ENCODE peak calls at places on chromosomes 12 and 14, in seven cellular contexts. One of them, this sample, is unnamed.

GRCh38 chr14:98293527-98293926 is 978.5 kb downstream of the BCL11B start:
- DNase-seq in iPS DF 6.9: no peak
- DNase-seq in AG10803: peak
- DNase-seq in fibroblast of pulmonary artery: no peak
- DNase-seq in AG09309: no peak
- DNase-seq in dorsolateral prefrontal cortex: no peak
- DNase-seq in ovary: no peak
- DNase-seq in this sample: no peak

GRCh38 chr12:19186722-19187661 is 57.5 kb downstream of the PLEKHA5 start:
- DNase-seq in iPS DF 6.9: no peak
- DNase-seq in AG10803: peak
- DNase-seq in fibroblast of pulmonary artery: peak
- DNase-seq in dorsolateral prefrontal cortex: no peak
- DNase-seq in ovary: no peak
- DNase-seq in AG09309: no peak
- DNase-seq in this sample: peak

GRCh38 chr12:131129839-131130238 is 176.1 kb downstream of the ADGRD1 start:
- DNase-seq in iPS DF 6.9: no peak
- DNase-seq in fibroblast of pulmonary artery: no peak
- DNase-seq in AG09309: no peak
- DNase-seq in ovary: no peak
- DNase-seq in dorsolateral prefrontal cortex: no peak
- DNase-seq in AG10803: no peak
- DNase-seq in this sample: no peak

GRCh38 chr14:59265808-59266207 is 77.3 kb downstream of the DAAM1 start:
- DNase-seq in AG10803: no peak
- DNase-seq in fibroblast of pulmonary artery: no peak
- DNase-seq in AG09309: no peak
- DNase-seq in dorsolateral prefrontal cortex: no peak
- DNase-seq in ovary: no peak
- DNase-seq in iPS DF 6.9: no peak
- DNase-seq in this sample: no peak

GRCh38 chr14:52068741-52069616 is at the start of gene NID2:
- DNase-seq in AG10803: peak
- DNase-seq in fibroblast of pulmonary artery: peak
- DNase-seq in AG09309: no peak
- DNase-seq in iPS DF 6.9: peak
- DNase-seq in dorsolateral prefrontal cortex: peak
- DNase-seq in ovary: peak
- DNase-seq in this sample: peak

GRCh38 chr14:102316048-102316745 is 3.3 kb upstream of the ZNF839 start:
- DNase-seq in ovary: peak
- DNase-seq in AG09309: no peak
- DNase-seq in fibroblast of pulmonary artery: peak
- DNase-seq in dorsolateral prefrontal cortex: no peak
- DNase-seq in iPS DF 6.9: no peak
- DNase-seq in AG10803: peak
- DNase-seq in this sample: no peak

GRCh38 chr14:30020271-30020670 is 92.6 kb upstream of the PRKD1 start:
- DNase-seq in AG09309: no peak
- DNase-seq in AG10803: no peak
- DNase-seq in iPS DF 6.9: no peak
- DNase-seq in dorsolateral prefrontal cortex: no peak
- DNase-seq in ovary: no peak
- DNase-seq in fibroblast of pulmonary artery: no peak
- DNase-seq in this sample: no peak

GRCh38 chr14:52703225-52703624 is 3.8 kb upstream of the PSMC6 start:
- DNase-seq in AG09309: peak
- DNase-seq in AG10803: peak
- DNase-seq in ovary: no peak
- DNase-seq in fibroblast of pulmonary artery: peak
- DNase-seq in dorsolateral prefrontal cortex: no peak
- DNase-seq in iPS DF 6.9: no peak
- DNase-seq in this sample: no peak

GRCh38 chr14:104978774-104979691 is 859 bp upstream of the AHNAK2 start:
- DNase-seq in ovary: no peak
- DNase-seq in fibroblast of pulmonary artery: no peak
- DNase-seq in AG09309: no peak
- DNase-seq in AG10803: no peak
- DNase-seq in dorsolateral prefrontal cortex: no peak
- DNase-seq in iPS DF 6.9: no peak
- DNase-seq in this sample: no peak

GRCh38 chr14:69107407-69108003 is 45.4 kb downstream of the DCAF5 start:
- DNase-seq in AG09309: no peak
- DNase-seq in ovary: peak
- DNase-seq in dorsolateral prefrontal cortex: no peak
- DNase-seq in AG10803: peak
- DNase-seq in iPS DF 6.9: no peak
- DNase-seq in fibroblast of pulmonary artery: peak
- DNase-seq in this sample: no peak

GRCh38 chr12:62123721-62124203 is 136.4 kb upstream of the USP15 start:
- DNase-seq in AG09309: peak
- DNase-seq in dorsolateral prefrontal cortex: no peak
- DNase-seq in fibroblast of pulmonary artery: peak
- DNase-seq in AG10803: peak
- DNase-seq in ovary: peak
- DNase-seq in iPS DF 6.9: no peak
- DNase-seq in this sample: peak

GRCh38 chr12:130506844-130507243 is 169.2 kb downstream of the PIWIL1 start:
- DNase-seq in AG10803: no peak
- DNase-seq in fibroblast of pulmonary artery: no peak
- DNase-seq in dorsolateral prefrontal cortex: no peak
- DNase-seq in AG09309: no peak
- DNase-seq in ovary: no peak
- DNase-seq in iPS DF 6.9: no peak
- DNase-seq in this sample: no peak

GRCh38 chr14:36940476-36940875 is 231.9 kb downstream of the SLC25A21 start:
- DNase-seq in dorsolateral prefrontal cortex: no peak
- DNase-seq in AG09309: no peak
- DNase-seq in fibroblast of pulmonary artery: peak
- DNase-seq in AG10803: peak
- DNase-seq in iPS DF 6.9: no peak
- DNase-seq in ovary: no peak
- DNase-seq in this sample: no peak

GRCh38 chr12:103673891-103674375 is 86.9 kb downstream of the STAB2 start:
- DNase-seq in ovary: no peak
- DNase-seq in fibroblast of pulmonary artery: no peak
- DNase-seq in dorsolateral prefrontal cortex: no peak
- DNase-seq in AG10803: no peak
- DNase-seq in iPS DF 6.9: no peak
- DNase-seq in AG09309: no peak
- DNase-seq in this sample: no peak

GRCh38 chr12:33253123-33253522 is 186.5 kb downstream of the SYT10 start:
- DNase-seq in AG10803: no peak
- DNase-seq in dorsolateral prefrontal cortex: no peak
- DNase-seq in AG09309: no peak
- DNase-seq in iPS DF 6.9: no peak
- DNase-seq in ovary: no peak
- DNase-seq in fibroblast of pulmonary artery: no peak
- DNase-seq in this sample: no peak

GRCh38 chr14:49761839-49762551 is 6.0 kb upstream of the KLHDC2 start:
- DNase-seq in ovary: no peak
- DNase-seq in AG09309: no peak
- DNase-seq in iPS DF 6.9: no peak
- DNase-seq in AG10803: no peak
- DNase-seq in dorsolateral prefrontal cortex: no peak
- DNase-seq in fibroblast of pulmonary artery: no peak
- DNase-seq in this sample: no peak

GRCh38 chr12:25558566-25558965 is 5.5 kb upstream of the LMNTD1 start:
- DNase-seq in dorsolateral prefrontal cortex: no peak
- DNase-seq in fibroblast of pulmonary artery: no peak
- DNase-seq in AG10803: no peak
- DNase-seq in AG09309: no peak
- DNase-seq in ovary: no peak
- DNase-seq in iPS DF 6.9: no peak
- DNase-seq in this sample: no peak

GRCh38 chr12:130508318-130508717 is 170.6 kb downstream of the PIWIL1 start:
- DNase-seq in AG10803: no peak
- DNase-seq in ovary: no peak
- DNase-seq in fibroblast of pulmonary artery: no peak
- DNase-seq in dorsolateral prefrontal cortex: no peak
- DNase-seq in iPS DF 6.9: no peak
- DNase-seq in AG09309: no peak
- DNase-seq in this sample: no peak

GRCh38 chr12:85627584-85627983 is 208.6 kb downstream of the RASSF9 start:
- DNase-seq in AG10803: no peak
- DNase-seq in iPS DF 6.9: no peak
- DNase-seq in fibroblast of pulmonary artery: peak
- DNase-seq in dorsolateral prefrontal cortex: no peak
- DNase-seq in ovary: no peak
- DNase-seq in AG09309: peak
- DNase-seq in this sample: no peak

GRCh38 chr12:10750385-10750727 is 27.2 kb upstream of the YBX3 start:
- DNase-seq in dorsolateral prefrontal cortex: no peak
- DNase-seq in ovary: no peak
- DNase-seq in AG10803: no peak
- DNase-seq in AG09309: no peak
- DNase-seq in iPS DF 6.9: no peak
- DNase-seq in fibroblast of pulmonary artery: no peak
- DNase-seq in this sample: no peak
- H3K4me3 ChIP-seq in dorsolateral prefrontal cortex: peak
- H3K4me3 ChIP-seq in ovary: no peak
- H3K4me3 ChIP-seq in AG10803: no peak
- H3K4me3 ChIP-seq in AG09309: no peak
- H3K4me3 ChIP-seq in iPS DF 6.9: no peak
- H3K4me3 ChIP-seq in fibroblast of pulmonary artery: no peak
- H3K4me3 ChIP-seq in this sample: no peak

GRCh38 chr12:50282581-50283229 is 615 bp downstream of the LIMA1 start:
- DNase-seq in dorsolateral prefrontal cortex: no peak
- DNase-seq in AG09309: no peak
- DNase-seq in iPS DF 6.9: no peak
- DNase-seq in ovary: peak
- DNase-seq in AG10803: peak
- DNase-seq in fibroblast of pulmonary artery: peak
- DNase-seq in this sample: no peak

GRCh38 chr12:50285253-50285652 is 1.9 kb upstream of the LIMA1 start:
- DNase-seq in ovary: no peak
- DNase-seq in AG10803: no peak
- DNase-seq in fibroblast of pulmonary artery: no peak
- DNase-seq in dorsolateral prefrontal cortex: no peak
- DNase-seq in iPS DF 6.9: no peak
- DNase-seq in AG09309: no peak
- DNase-seq in this sample: no peak

GRCh38 chr12:50287271-50287670 is 4.0 kb upstream of the LIMA1 start:
- DNase-seq in AG10803: peak
- DNase-seq in AG09309: no peak
- DNase-seq in ovary: no peak
- DNase-seq in fibroblast of pulmonary artery: no peak
- DNase-seq in iPS DF 6.9: no peak
- DNase-seq in dorsolateral prefrontal cortex: no peak
- DNase-seq in this sample: no peak

GRCh38 chr12:50283230-50283923 is at the start of gene LIMA1:
- DNase-seq in AG09309: no peak
- DNase-seq in dorsolateral prefrontal cortex: peak
- DNase-seq in AG10803: peak
- DNase-seq in iPS DF 6.9: peak
- DNase-seq in ovary: peak
- DNase-seq in fibroblast of pulmonary artery: peak
- DNase-seq in this sample: peak

DNA sequence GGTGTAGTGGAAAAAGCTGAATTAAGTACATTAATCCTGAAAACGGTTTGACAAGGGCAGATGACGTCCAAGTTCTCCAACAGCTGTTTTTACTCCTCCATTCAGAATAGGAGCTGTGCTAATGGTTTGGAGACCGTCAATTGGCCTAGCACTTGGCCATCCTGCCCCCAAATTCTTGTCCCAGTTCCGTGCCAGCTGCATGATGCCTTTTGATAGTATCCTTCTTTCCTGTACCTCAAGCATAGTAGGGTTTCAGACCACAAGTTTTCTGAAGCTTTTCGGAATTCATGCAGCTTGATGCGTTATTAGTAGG is 560 bp upstream of the LIMA1 start:
- DNase-seq in ovary: no peak
- DNase-seq in AG09309: no peak
- DNase-seq in AG10803: peak
- DNase-seq in dorsolateral prefrontal cortex: no peak
- DNase-seq in fibroblast of pulmonary artery: peak
- DNase-seq in iPS DF 6.9: no peak
- DNase-seq in this sample: no peak
- H3K4me3 ChIP-seq in ovary: peak
- H3K4me3 ChIP-seq in AG09309: peak
- H3K4me3 ChIP-seq in AG10803: peak
- H3K4me3 ChIP-seq in dorsolateral prefrontal cortex: peak
- H3K4me3 ChIP-seq in fibroblast of pulmonary artery: peak
- H3K4me3 ChIP-seq in iPS DF 6.9: peak
- H3K4me3 ChIP-seq in this sample: peak

DNA sequence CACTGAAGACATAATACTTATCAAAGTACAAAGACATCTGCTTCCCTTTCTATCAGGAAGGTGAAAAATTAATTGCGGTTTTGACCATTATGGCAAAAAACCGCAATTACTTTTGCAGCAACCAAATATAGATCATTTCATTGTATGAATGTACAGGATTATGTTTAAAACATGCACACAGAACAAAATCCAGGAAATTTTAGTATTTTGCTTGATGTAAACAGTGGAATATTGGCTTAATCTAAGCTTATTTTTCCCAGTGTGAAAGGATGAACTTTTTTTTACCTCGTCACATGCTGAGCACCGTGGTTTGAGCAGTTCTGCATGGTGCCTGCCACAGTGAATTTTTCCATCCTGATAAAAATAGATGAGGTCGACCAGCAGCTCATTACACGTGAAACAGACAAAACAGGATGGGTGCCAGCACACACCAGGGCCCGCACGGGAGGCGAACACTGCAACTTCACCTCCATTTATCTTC is 121.2 kb downstream of the PRICKLE1 start:
- DNase-seq in AG09309: no peak
- DNase-seq in AG10803: no peak
- DNase-seq in dorsolateral prefrontal cortex: no peak
- DNase-seq in iPS DF 6.9: no peak
- DNase-seq in ovary: peak
- DNase-seq in fibroblast of pulmonary artery: no peak
- DNase-seq in this sample: no peak
- H3K4me3 ChIP-seq in AG09309: no peak
- H3K4me3 ChIP-seq in AG10803: no peak
- H3K4me3 ChIP-seq in dorsolateral prefrontal cortex: no peak
- H3K4me3 ChIP-seq in iPS DF 6.9: no peak
- H3K4me3 ChIP-seq in ovary: no peak
- H3K4me3 ChIP-seq in fibroblast of pulmonary artery: no peak
- H3K4me3 ChIP-seq in this sample: no peak

GRCh38 chr12:9933966-9934365 is 1.8 kb upstream of the CLEC2A start:
- DNase-seq in iPS DF 6.9: no peak
- DNase-seq in AG10803: peak
- DNase-seq in AG09309: peak
- DNase-seq in fibroblast of pulmonary artery: no peak
- DNase-seq in dorsolateral prefrontal cortex: no peak
- DNase-seq in ovary: no peak
- DNase-seq in this sample: no peak

GRCh38 chr12:9931245-9931644 is 925 bp downstream of the CLEC2A start:
- DNase-seq in fibroblast of pulmonary artery: no peak
- DNase-seq in dorsolateral prefrontal cortex: no peak
- DNase-seq in AG10803: no peak
- DNase-seq in AG09309: no peak
- DNase-seq in ovary: no peak
- DNase-seq in iPS DF 6.9: no peak
- DNase-seq in this sample: no peak

GRCh38 chr12:9935026-9935425 is 2.9 kb upstream of the CLEC2A start:
- DNase-seq in dorsolateral prefrontal cortex: no peak
- DNase-seq in AG09309: no peak
- DNase-seq in ovary: no peak
- DNase-seq in fibroblast of pulmonary artery: no peak
- DNase-seq in iPS DF 6.9: no peak
- DNase-seq in AG10803: no peak
- DNase-seq in this sample: no peak

GRCh38 chr12:9928607-9929006 is 3.6 kb downstream of the CLEC2A start:
- DNase-seq in iPS DF 6.9: no peak
- DNase-seq in AG09309: no peak
- DNase-seq in AG10803: no peak
- DNase-seq in dorsolateral prefrontal cortex: no peak
- DNase-seq in fibroblast of pulmonary artery: no peak
- DNase-seq in ovary: no peak
- DNase-seq in this sample: no peak

GRCh38 chr12:9932270-9932669 is at the start of gene CLEC2A:
- DNase-seq in ovary: no peak
- DNase-seq in AG09309: no peak
- DNase-seq in dorsolateral prefrontal cortex: no peak
- DNase-seq in AG10803: no peak
- DNase-seq in iPS DF 6.9: no peak
- DNase-seq in fibroblast of pulmonary artery: no peak
- DNase-seq in this sample: no peak
- H3K4me3 ChIP-seq in ovary: no peak
- H3K4me3 ChIP-seq in AG09309: no peak
- H3K4me3 ChIP-seq in dorsolateral prefrontal cortex: no peak
- H3K4me3 ChIP-seq in AG10803: no peak
- H3K4me3 ChIP-seq in iPS DF 6.9: no peak
- H3K4me3 ChIP-seq in fibroblast of pulmonary artery: no peak
- H3K4me3 ChIP-seq in this sample: no peak